ENCODE peak calls at places on chromosome 11, in nine cellular contexts. One of them, this sample, is unnamed. For H3K4me1, the result is how much of the 10 kb centered on the place peaks cover.

GRCh38 chr11:59771605-59772004 is 16.4 kb downstream of the STX3 start:
- DNase-seq in neural progenitor cell: no peak
- DNase-seq in IMR-90: no peak
- DNase-seq in CD8-positive, alpha-beta T cell: no peak
- DNase-seq in DND-41: no peak
- DNase-seq in pancreas: no peak
- DNase-seq in fibroblast of lung: no peak
- DNase-seq in MM.1S: no peak
- DNase-seq in iPS DF 6.9: no peak
- DNase-seq in this sample: no peak

GRCh38 chr11:2755071-2755470 is 55.3 kb upstream of the KCNQ1OT1 start:
- DNase-seq in IMR-90: no peak
- DNase-seq in neural progenitor cell: no peak
- DNase-seq in fibroblast of lung: no peak
- DNase-seq in MM.1S: no peak
- DNase-seq in DND-41: no peak
- DNase-seq in iPS DF 6.9: no peak
- DNase-seq in pancreas: no peak
- DNase-seq in CD8-positive, alpha-beta T cell: no peak
- DNase-seq in this sample: no peak

GRCh38 chr11:66951927-66952337 is 6.3 kb downstream of the PC start:
- DNase-seq in IMR-90: peak
- DNase-seq in fibroblast of lung: peak
- DNase-seq in CD8-positive, alpha-beta T cell: no peak
- DNase-seq in MM.1S: no peak
- DNase-seq in pancreas: no peak
- DNase-seq in neural progenitor cell: no peak
- DNase-seq in DND-41: no peak
- DNase-seq in iPS DF 6.9: no peak
- DNase-seq in this sample: no peak

GRCh38 chr11:1759851-1760220 is 3.9 kb downstream of the CTSD start:
- DNase-seq in neural progenitor cell: no peak
- DNase-seq in DND-41: no peak
- DNase-seq in fibroblast of lung: no peak
- DNase-seq in IMR-90: no peak
- DNase-seq in CD8-positive, alpha-beta T cell: no peak
- DNase-seq in pancreas: no peak
- DNase-seq in MM.1S: no peak
- DNase-seq in iPS DF 6.9: no peak
- DNase-seq in this sample: no peak

GRCh38 chr11:9014826-9015225 is 11.0 kb upstream of the NRIP3 start:
- DNase-seq in MM.1S: no peak
- DNase-seq in iPS DF 6.9: no peak
- DNase-seq in CD8-positive, alpha-beta T cell: no peak
- DNase-seq in neural progenitor cell: no peak
- DNase-seq in pancreas: no peak
- DNase-seq in IMR-90: no peak
- DNase-seq in fibroblast of lung: no peak
- DNase-seq in DND-41: no peak
- DNase-seq in this sample: no peak

GRCh38 chr11:8905528-8906165 is 5.3 kb upstream of the AKIP1 start:
- DNase-seq in CD8-positive, alpha-beta T cell: no peak
- DNase-seq in pancreas: no peak
- DNase-seq in neural progenitor cell: no peak
- DNase-seq in fibroblast of lung: peak
- DNase-seq in MM.1S: no peak
- DNase-seq in DND-41: no peak
- DNase-seq in IMR-90: peak
- DNase-seq in iPS DF 6.9: no peak
- DNase-seq in this sample: no peak

GRCh38 chr11:87722756-87723599 is 452.3 kb downstream of the RAB38 start:
- DNase-seq in MM.1S: peak
- DNase-seq in CD8-positive, alpha-beta T cell: no peak
- DNase-seq in pancreas: no peak
- DNase-seq in DND-41: peak
- DNase-seq in neural progenitor cell: peak
- DNase-seq in iPS DF 6.9: peak
- DNase-seq in IMR-90: peak
- DNase-seq in fibroblast of lung: peak
- DNase-seq in this sample: no peak

GRCh38 chr11:129787518-129787917 is 28.1 kb upstream of the TMEM45B start:
- DNase-seq in fibroblast of lung: no peak
- DNase-seq in CD8-positive, alpha-beta T cell: no peak
- DNase-seq in MM.1S: no peak
- DNase-seq in neural progenitor cell: no peak
- DNase-seq in IMR-90: no peak
- DNase-seq in DND-41: no peak
- DNase-seq in pancreas: no peak
- DNase-seq in iPS DF 6.9: no peak
- DNase-seq in this sample: no peak

GRCh38 chr11:105490333-105490732 is 119.5 kb upstream of the GRIA4 start:
- DNase-seq in fibroblast of lung: no peak
- DNase-seq in DND-41: no peak
- DNase-seq in iPS DF 6.9: no peak
- DNase-seq in pancreas: no peak
- DNase-seq in neural progenitor cell: no peak
- DNase-seq in CD8-positive, alpha-beta T cell: no peak
- DNase-seq in IMR-90: no peak
- DNase-seq in MM.1S: no peak
- DNase-seq in this sample: no peak

GRCh38 chr11:225734-226453 is 10.2 kb downstream of the SIRT3 start:
- DNase-seq in CD8-positive, alpha-beta T cell: no peak
- DNase-seq in DND-41: no peak
- DNase-seq in neural progenitor cell: no peak
- DNase-seq in iPS DF 6.9: no peak
- DNase-seq in pancreas: no peak
- DNase-seq in MM.1S: no peak
- DNase-seq in IMR-90: peak
- DNase-seq in fibroblast of lung: no peak
- DNase-seq in this sample: no peak

GRCh38 chr11:79940165-79940564 is 499.3 kb upstream of the TENM4 start:
- DNase-seq in pancreas: no peak
- DNase-seq in DND-41: no peak
- DNase-seq in fibroblast of lung: peak
- DNase-seq in MM.1S: no peak
- DNase-seq in CD8-positive, alpha-beta T cell: no peak
- DNase-seq in IMR-90: peak
- DNase-seq in iPS DF 6.9: no peak
- DNase-seq in neural progenitor cell: no peak
- DNase-seq in this sample: no peak

GRCh38 chr11:88284306-88285057 is 53.1 kb downstream of the CTSC start:
- DNase-seq in neural progenitor cell: no peak
- DNase-seq in fibroblast of lung: peak
- DNase-seq in pancreas: no peak
- DNase-seq in IMR-90: peak
- DNase-seq in CD8-positive, alpha-beta T cell: no peak
- DNase-seq in iPS DF 6.9: no peak
- DNase-seq in MM.1S: no peak
- DNase-seq in DND-41: no peak
- DNase-seq in this sample: no peak

GRCh38 chr11:67248653-67249052 is 17.6 kb upstream of the GRK2 start:
- DNase-seq in CD8-positive, alpha-beta T cell: no peak
- DNase-seq in fibroblast of lung: peak
- DNase-seq in neural progenitor cell: no peak
- DNase-seq in iPS DF 6.9: no peak
- DNase-seq in IMR-90: no peak
- DNase-seq in pancreas: no peak
- DNase-seq in DND-41: no peak
- DNase-seq in MM.1S: no peak
- DNase-seq in this sample: no peak

GRCh38 chr11:121933694-121934093 is 182.3 kb downstream of the BLID start:
- DNase-seq in MM.1S: no peak
- DNase-seq in DND-41: no peak
- DNase-seq in iPS DF 6.9: no peak
- DNase-seq in neural progenitor cell: no peak
- DNase-seq in pancreas: no peak
- DNase-seq in fibroblast of lung: peak
- DNase-seq in IMR-90: peak
- DNase-seq in CD8-positive, alpha-beta T cell: no peak
- DNase-seq in this sample: no peak

GRCh38 chr11:121933294-121933693 is 182.7 kb downstream of the BLID start:
- DNase-seq in neural progenitor cell: no peak
- DNase-seq in MM.1S: no peak
- DNase-seq in fibroblast of lung: no peak
- DNase-seq in DND-41: no peak
- DNase-seq in IMR-90: no peak
- DNase-seq in iPS DF 6.9: no peak
- DNase-seq in CD8-positive, alpha-beta T cell: no peak
- DNase-seq in pancreas: no peak
- DNase-seq in this sample: no peak

GRCh38 chr11:121936375-121936774 is 179.6 kb downstream of the BLID start:
- DNase-seq in MM.1S: no peak
- DNase-seq in neural progenitor cell: no peak
- DNase-seq in fibroblast of lung: no peak
- DNase-seq in CD8-positive, alpha-beta T cell: no peak
- DNase-seq in DND-41: no peak
- DNase-seq in IMR-90: peak
- DNase-seq in iPS DF 6.9: no peak
- DNase-seq in pancreas: no peak
- DNase-seq in this sample: no peak

GRCh38 chr11:121932646-121933185 is 183.3 kb downstream of the BLID start:
- DNase-seq in neural progenitor cell: no peak
- DNase-seq in IMR-90: no peak
- DNase-seq in fibroblast of lung: no peak
- DNase-seq in MM.1S: no peak
- DNase-seq in CD8-positive, alpha-beta T cell: no peak
- DNase-seq in iPS DF 6.9: no peak
- DNase-seq in DND-41: no peak
- DNase-seq in pancreas: no peak
- DNase-seq in this sample: no peak

DNA sequence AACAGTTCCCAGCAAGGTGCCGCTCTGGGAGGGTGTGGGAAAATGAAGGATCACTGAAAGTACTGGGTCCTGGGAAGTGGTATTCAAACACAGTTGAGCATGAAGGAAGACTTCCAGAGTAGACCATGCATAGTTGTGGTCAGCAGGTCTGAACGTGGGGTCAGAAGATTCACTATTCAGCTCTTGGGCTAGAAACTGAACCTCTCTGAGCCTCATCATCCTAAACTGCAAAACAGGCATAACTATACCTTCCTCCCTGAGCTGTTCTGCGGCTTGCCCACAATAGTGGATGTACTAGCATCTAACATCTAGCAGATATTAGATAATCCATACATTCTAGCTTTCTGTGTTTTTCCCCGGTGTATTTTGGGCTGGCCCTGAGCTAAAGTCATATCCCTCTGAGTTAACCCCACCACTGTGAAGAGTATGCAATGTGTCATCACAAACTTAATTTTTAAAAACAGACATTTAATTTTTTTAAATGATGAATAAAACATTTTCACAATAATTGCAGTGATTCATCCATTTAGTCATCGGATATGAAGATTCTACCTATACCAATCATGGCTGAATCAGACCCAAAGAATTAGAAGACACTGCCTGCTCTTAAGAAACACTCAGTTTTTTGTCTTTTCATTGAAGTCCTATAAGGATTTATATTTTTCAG is 179.1 kb downstream of the BLID start:
- DNase-seq in MM.1S: no peak
- DNase-seq in CD8-positive, alpha-beta T cell: no peak
- DNase-seq in DND-41: no peak
- DNase-seq in neural progenitor cell: no peak
- DNase-seq in iPS DF 6.9: no peak
- DNase-seq in pancreas: no peak
- DNase-seq in IMR-90: peak
- DNase-seq in fibroblast of lung: peak
- DNase-seq in this sample: no peak
- H3K27ac ChIP-seq in MM.1S: no peak
- H3K27ac ChIP-seq in CD8-positive, alpha-beta T cell: no peak
- H3K27ac ChIP-seq in DND-41: no peak
- H3K27ac ChIP-seq in neural progenitor cell: no peak
- H3K27ac ChIP-seq in iPS DF 6.9: no peak
- H3K27ac ChIP-seq in pancreas: no peak
- H3K27ac ChIP-seq in IMR-90: no peak
- H3K27ac ChIP-seq in fibroblast of lung: peak
- H3K27ac ChIP-seq in this sample: no peak

DNA sequence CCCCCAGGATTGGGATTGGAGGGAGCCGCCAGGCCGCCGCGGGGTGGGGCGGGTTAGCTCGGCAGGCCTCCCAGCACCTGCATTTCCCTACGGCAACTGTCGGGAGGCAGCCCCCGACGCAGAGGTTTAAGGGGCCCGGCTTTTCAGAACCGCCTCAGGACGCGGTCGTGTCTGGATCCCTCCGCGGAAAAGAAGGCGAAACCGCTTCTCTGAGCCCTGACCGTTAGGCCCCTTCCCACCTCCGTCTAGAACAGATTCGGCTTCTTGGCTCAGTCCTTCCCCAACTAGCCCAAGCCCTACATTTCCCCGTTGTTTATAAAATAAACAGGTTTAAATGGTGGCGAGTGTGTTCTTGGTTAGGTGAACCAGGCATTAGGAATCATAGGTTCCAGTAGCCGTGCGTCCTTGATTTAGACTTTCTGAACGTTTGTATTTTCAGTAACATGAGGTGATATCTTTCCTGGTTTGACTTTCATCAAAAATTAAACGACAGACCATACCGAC is 1.0 kb upstream of the HSPA8 start:
- DNase-seq in IMR-90: peak
- DNase-seq in iPS DF 6.9: no peak
- DNase-seq in pancreas: no peak
- DNase-seq in DND-41: no peak
- DNase-seq in fibroblast of lung: no peak
- DNase-seq in CD8-positive, alpha-beta T cell: no peak
- DNase-seq in MM.1S: no peak
- DNase-seq in neural progenitor cell: no peak
- DNase-seq in this sample: no peak
- H3K4me1 ChIP-seq in IMR-90: under half
- H3K4me1 ChIP-seq in iPS DF 6.9: under half
- H3K4me1 ChIP-seq in pancreas: under half
- H3K4me1 ChIP-seq in DND-41: under half
- H3K4me1 ChIP-seq in fibroblast of lung: under half
- H3K4me1 ChIP-seq in CD8-positive, alpha-beta T cell: under half
- H3K4me1 ChIP-seq in MM.1S: under half
- H3K4me1 ChIP-seq in neural progenitor cell: under half
- H3K4me1 ChIP-seq in this sample: under half

GRCh38 chr11:112005422-112006094 is 19.6 kb upstream of the DLAT start:
- DNase-seq in MM.1S: no peak
- DNase-seq in fibroblast of lung: no peak
- DNase-seq in CD8-positive, alpha-beta T cell: no peak
- DNase-seq in IMR-90: no peak
- DNase-seq in DND-41: no peak
- DNase-seq in iPS DF 6.9: no peak
- DNase-seq in neural progenitor cell: no peak
- DNase-seq in pancreas: no peak
- DNase-seq in this sample: no peak
- H3K27ac ChIP-seq in MM.1S: no peak
- H3K27ac ChIP-seq in fibroblast of lung: no peak
- H3K27ac ChIP-seq in CD8-positive, alpha-beta T cell: no peak
- H3K27ac ChIP-seq in IMR-90: no peak
- H3K27ac ChIP-seq in DND-41: no peak
- H3K27ac ChIP-seq in iPS DF 6.9: no peak
- H3K27ac ChIP-seq in neural progenitor cell: no peak
- H3K27ac ChIP-seq in pancreas: no peak
- H3K27ac ChIP-seq in this sample: no peak

DNA sequence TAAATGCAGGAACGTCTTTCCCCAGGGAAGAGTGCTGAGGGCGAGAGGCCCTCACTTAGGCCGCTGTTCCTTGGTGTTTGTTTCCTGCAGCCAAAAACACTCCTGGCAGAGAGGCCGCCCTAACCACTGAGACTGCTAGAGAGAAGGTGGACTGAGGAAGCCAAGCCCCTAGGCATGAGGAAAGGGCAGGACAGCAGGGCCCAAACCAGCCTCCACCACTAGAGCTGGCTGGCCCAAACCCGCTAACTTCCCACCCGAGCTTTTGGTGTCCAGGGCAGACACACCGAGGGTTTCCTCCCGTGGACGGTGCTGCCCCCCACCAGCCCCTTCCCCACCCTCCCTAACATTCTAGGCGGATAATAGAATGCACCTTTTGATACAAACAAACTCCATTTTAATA is 6.0 kb downstream of the FGF19 start:
- DNase-seq in IMR-90: no peak
- DNase-seq in CD8-positive, alpha-beta T cell: no peak
- DNase-seq in iPS DF 6.9: no peak
- DNase-seq in neural progenitor cell: no peak
- DNase-seq in fibroblast of lung: no peak
- DNase-seq in MM.1S: no peak
- DNase-seq in DND-41: no peak
- DNase-seq in pancreas: no peak
- DNase-seq in this sample: no peak
- H3K4me1 ChIP-seq in IMR-90: under half
- H3K4me1 ChIP-seq in CD8-positive, alpha-beta T cell: under half
- H3K4me1 ChIP-seq in iPS DF 6.9: under half
- H3K4me1 ChIP-seq in neural progenitor cell: under half
- H3K4me1 ChIP-seq in fibroblast of lung: under half
- H3K4me1 ChIP-seq in MM.1S: under half
- H3K4me1 ChIP-seq in DND-41: under half
- H3K4me1 ChIP-seq in pancreas: under half
- H3K4me1 ChIP-seq in this sample: under half

This sample was measured in effector memory CD4-positive, alpha-beta T cell.